ENCODE peak calls at places on chromosomes 12 and 14, in six cellular contexts. One of them, this sample, is unnamed.

GRCh38 chr12:112482734-112483133 is 64.0 kb downstream of the PTPN11 start:
- DNase-seq in GM23338: no peak
- DNase-seq in upper lobe of right lung: no peak
- DNase-seq in suprapubic skin: no peak
- DNase-seq in AG04449: no peak
- DNase-seq in OCI-LY7: no peak
- DNase-seq in this sample: no peak

GRCh38 chr12:81992461-81992860 is 233.3 kb upstream of the PPFIA2 start:
- DNase-seq in OCI-LY7: no peak
- DNase-seq in suprapubic skin: no peak
- DNase-seq in upper lobe of right lung: no peak
- DNase-seq in AG04449: no peak
- DNase-seq in GM23338: peak
- DNase-seq in this sample: peak

GRCh38 chr12:125015680-125016310 is 22.4 kb downstream of the BRI3BP start:
- DNase-seq in GM23338: no peak
- DNase-seq in upper lobe of right lung: no peak
- DNase-seq in OCI-LY7: no peak
- DNase-seq in AG04449: no peak
- DNase-seq in suprapubic skin: no peak
- DNase-seq in this sample: no peak

GRCh38 chr12:92974759-92975158 is 45.7 kb upstream of the EEA1 start:
- DNase-seq in AG04449: no peak
- DNase-seq in upper lobe of right lung: no peak
- DNase-seq in OCI-LY7: no peak
- DNase-seq in GM23338: no peak
- DNase-seq in suprapubic skin: no peak
- DNase-seq in this sample: no peak

GRCh38 chr12:111022386-111022785 is 102.0 kb upstream of the MYL2 start:
- DNase-seq in AG04449: no peak
- DNase-seq in OCI-LY7: no peak
- DNase-seq in suprapubic skin: no peak
- DNase-seq in GM23338: no peak
- DNase-seq in upper lobe of right lung: no peak
- DNase-seq in this sample: no peak

GRCh38 chr12:53191096-53191884 is 10.6 kb upstream of the CSAD start:
- DNase-seq in AG04449: no peak
- DNase-seq in OCI-LY7: no peak
- DNase-seq in suprapubic skin: no peak
- DNase-seq in GM23338: no peak
- DNase-seq in upper lobe of right lung: no peak
- DNase-seq in this sample: no peak

GRCh38 chr12:104285740-104286537 is 17.6 kb upstream of the EID3 start:
- DNase-seq in OCI-LY7: peak
- DNase-seq in GM23338: no peak
- DNase-seq in upper lobe of right lung: peak
- DNase-seq in suprapubic skin: no peak
- DNase-seq in AG04449: no peak
- DNase-seq in this sample: no peak

GRCh38 chr14:95609398-95609990 is 74.6 kb downstream of the GLRX5 start:
- DNase-seq in upper lobe of right lung: no peak
- DNase-seq in suprapubic skin: no peak
- DNase-seq in GM23338: peak
- DNase-seq in AG04449: no peak
- DNase-seq in OCI-LY7: peak
- DNase-seq in this sample: peak

GRCh38 chr14:100287202-100287997 is 18.8 kb downstream of the SLC25A29 start:
- DNase-seq in suprapubic skin: peak
- DNase-seq in AG04449: no peak
- DNase-seq in upper lobe of right lung: peak
- DNase-seq in GM23338: no peak
- DNase-seq in OCI-LY7: no peak
- DNase-seq in this sample: no peak

GRCh38 chr12:119659289-119659897 is 8.5 kb upstream of the PRKAB1 start:
- DNase-seq in suprapubic skin: no peak
- DNase-seq in GM23338: peak
- DNase-seq in OCI-LY7: peak
- DNase-seq in AG04449: no peak
- DNase-seq in upper lobe of right lung: no peak
- DNase-seq in this sample: peak

GRCh38 chr14:65297744-65298143 is 114.8 kb upstream of the FUT8 start:
- DNase-seq in suprapubic skin: no peak
- DNase-seq in GM23338: no peak
- DNase-seq in OCI-LY7: no peak
- DNase-seq in upper lobe of right lung: no peak
- DNase-seq in AG04449: no peak
- DNase-seq in this sample: no peak

GRCh38 chr12:112868459-112869041 is 38.2 kb upstream of the OAS1 start:
- DNase-seq in GM23338: peak
- DNase-seq in OCI-LY7: peak
- DNase-seq in suprapubic skin: no peak
- DNase-seq in upper lobe of right lung: no peak
- DNase-seq in AG04449: no peak
- DNase-seq in this sample: peak

GRCh38 chr12:103348935-103349334 is 146.8 kb downstream of the C12orf42 start:
- DNase-seq in OCI-LY7: peak
- DNase-seq in AG04449: no peak
- DNase-seq in suprapubic skin: no peak
- DNase-seq in upper lobe of right lung: no peak
- DNase-seq in GM23338: no peak
- DNase-seq in this sample: peak

GRCh38 chr12:104668274-104668718 is 211.5 kb downstream of the CHST11 start:
- DNase-seq in AG04449: no peak
- DNase-seq in GM23338: no peak
- DNase-seq in OCI-LY7: no peak
- DNase-seq in suprapubic skin: no peak
- DNase-seq in upper lobe of right lung: no peak
- DNase-seq in this sample: no peak

GRCh38 chr12:52971701-52972329 is 22.9 kb downstream of the KRT18 start:
- DNase-seq in suprapubic skin: no peak
- DNase-seq in AG04449: no peak
- DNase-seq in OCI-LY7: no peak
- DNase-seq in GM23338: peak
- DNase-seq in upper lobe of right lung: no peak
- DNase-seq in this sample: no peak

GRCh38 chr14:61557262-61557661 is 138.1 kb upstream of the HIF1A start:
- DNase-seq in suprapubic skin: no peak
- DNase-seq in GM23338: no peak
- DNase-seq in OCI-LY7: no peak
- DNase-seq in AG04449: no peak
- DNase-seq in upper lobe of right lung: no peak
- DNase-seq in this sample: peak

GRCh38 chr14:91872011-91872476 is 4.7 kb upstream of the TC2N start:
- DNase-seq in GM23338: no peak
- DNase-seq in upper lobe of right lung: peak
- DNase-seq in AG04449: no peak
- DNase-seq in OCI-LY7: peak
- DNase-seq in suprapubic skin: no peak
- DNase-seq in this sample: no peak

GRCh38 chr14:55645148-55645547 is 65.1 kb downstream of the KTN1 start:
- DNase-seq in GM23338: no peak
- DNase-seq in AG04449: no peak
- DNase-seq in OCI-LY7: no peak
- DNase-seq in upper lobe of right lung: no peak
- DNase-seq in suprapubic skin: no peak
- DNase-seq in this sample: no peak

GRCh38 chr14:101965796-101966718 is 1.7 kb downstream of the DYNC1H1 start:
- DNase-seq in OCI-LY7: peak
- DNase-seq in GM23338: no peak
- DNase-seq in upper lobe of right lung: no peak
- DNase-seq in suprapubic skin: no peak
- DNase-seq in AG04449: no peak
- DNase-seq in this sample: no peak

GRCh38 chr14:81450976-81451375 is 50.9 kb upstream of the STON2 start:
- DNase-seq in upper lobe of right lung: no peak
- DNase-seq in suprapubic skin: no peak
- DNase-seq in OCI-LY7: no peak
- DNase-seq in AG04449: no peak
- DNase-seq in GM23338: no peak
- DNase-seq in this sample: no peak

GRCh38 chr14:63933110-63933509 is 80.3 kb downstream of the SYNE2 start:
- DNase-seq in suprapubic skin: no peak
- DNase-seq in OCI-LY7: no peak
- DNase-seq in AG04449: no peak
- DNase-seq in GM23338: no peak
- DNase-seq in upper lobe of right lung: no peak
- DNase-seq in this sample: no peak

GRCh38 chr12:3697311-3697870 is 55.5 kb downstream of the CRACR2A start:
- DNase-seq in AG04449: no peak
- DNase-seq in upper lobe of right lung: no peak
- DNase-seq in GM23338: no peak
- DNase-seq in OCI-LY7: no peak
- DNase-seq in suprapubic skin: no peak
- DNase-seq in this sample: no peak

GRCh38 chr14:68547305-68548193 is 245.3 kb downstream of the ZFP36L1 start:
- DNase-seq in suprapubic skin: peak
- DNase-seq in OCI-LY7: no peak
- DNase-seq in AG04449: peak
- DNase-seq in GM23338: no peak
- DNase-seq in upper lobe of right lung: no peak
- DNase-seq in this sample: no peak

GRCh38 chr12:67274186-67274585 is 5.0 kb downstream of the CAND1 start:
- DNase-seq in OCI-LY7: no peak
- DNase-seq in suprapubic skin: no peak
- DNase-seq in upper lobe of right lung: no peak
- DNase-seq in AG04449: no peak
- DNase-seq in GM23338: no peak
- DNase-seq in this sample: no peak
- H3K4me3 ChIP-seq in OCI-LY7: no peak
- H3K4me3 ChIP-seq in suprapubic skin: no peak
- H3K4me3 ChIP-seq in upper lobe of right lung: no peak
- H3K4me3 ChIP-seq in AG04449: no peak
- H3K4me3 ChIP-seq in GM23338: no peak
- H3K4me3 ChIP-seq in this sample: no peak

GRCh38 chr12:76855266-76855665 is 23.6 kb downstream of the CSRP2 start:
- DNase-seq in OCI-LY7: no peak
- DNase-seq in suprapubic skin: no peak
- DNase-seq in upper lobe of right lung: no peak
- DNase-seq in GM23338: no peak
- DNase-seq in AG04449: no peak
- DNase-seq in this sample: no peak
- H3K4me3 ChIP-seq in OCI-LY7: no peak
- H3K4me3 ChIP-seq in suprapubic skin: no peak
- H3K4me3 ChIP-seq in upper lobe of right lung: no peak
- H3K4me3 ChIP-seq in GM23338: no peak
- H3K4me3 ChIP-seq in AG04449: no peak
- H3K4me3 ChIP-seq in this sample: no peak

DNA sequence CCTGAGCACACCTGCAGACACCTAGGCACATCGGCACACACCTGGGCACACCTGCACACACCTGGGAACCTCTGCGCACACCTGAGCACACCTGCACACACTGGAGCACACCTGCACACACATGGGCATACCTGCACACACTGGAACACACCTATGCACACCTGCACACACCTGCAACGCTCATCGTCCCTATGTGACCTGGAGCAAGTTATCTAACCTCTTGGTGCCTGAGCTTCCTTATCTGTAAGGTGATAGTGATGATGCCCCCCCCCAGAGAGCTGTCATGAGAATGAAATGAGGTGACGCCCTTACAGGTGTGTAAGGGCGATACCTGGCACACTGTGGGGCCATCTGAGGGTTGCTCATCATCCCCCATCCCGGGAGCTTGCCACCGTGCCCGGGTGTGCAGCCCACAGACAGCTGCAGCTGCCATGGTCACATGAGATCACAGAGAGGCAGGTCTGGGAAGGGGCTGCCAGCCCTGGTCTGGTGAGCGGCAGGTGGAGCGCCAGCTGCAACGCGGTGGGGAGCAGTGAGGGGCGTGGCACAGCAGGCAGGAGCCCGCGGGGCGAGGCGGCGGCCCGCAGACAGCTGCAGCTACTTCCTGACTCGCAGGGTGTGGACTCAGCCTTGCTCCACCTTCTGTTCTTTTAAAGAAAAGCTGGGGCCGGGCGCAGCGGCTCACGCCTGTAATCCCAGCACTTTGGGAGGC is 59.9 kb upstream of the FBRSL1 start:
- DNase-seq in suprapubic skin: no peak
- DNase-seq in OCI-LY7: peak
- DNase-seq in upper lobe of right lung: no peak
- DNase-seq in AG04449: no peak
- DNase-seq in GM23338: peak
- DNase-seq in this sample: peak
- H3K4me3 ChIP-seq in suprapubic skin: no peak
- H3K4me3 ChIP-seq in OCI-LY7: peak
- H3K4me3 ChIP-seq in upper lobe of right lung: no peak
- H3K4me3 ChIP-seq in AG04449: no peak
- H3K4me3 ChIP-seq in GM23338: peak
- H3K4me3 ChIP-seq in this sample: no peak

DNA sequence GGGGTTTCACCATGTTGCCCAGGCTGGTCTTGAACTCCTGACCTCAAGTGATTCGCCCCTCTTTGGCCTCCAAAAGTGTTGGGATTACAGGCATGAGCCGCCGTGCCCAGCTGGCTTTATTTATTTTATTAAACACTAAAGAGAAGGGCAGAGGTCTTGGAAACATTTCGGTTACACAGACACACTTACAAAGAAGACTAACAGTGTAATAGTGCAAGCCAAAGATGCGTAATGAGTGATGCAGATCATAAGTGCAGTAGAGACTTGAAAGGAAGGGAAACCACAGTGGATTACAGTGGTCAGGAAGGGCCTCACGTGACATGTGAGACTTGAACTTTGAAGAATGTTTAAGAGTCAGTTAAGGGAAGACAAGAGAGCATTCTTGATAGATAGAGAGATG is 33.9 kb upstream of the CDK17 start:
- DNase-seq in OCI-LY7: peak
- DNase-seq in AG04449: peak
- DNase-seq in suprapubic skin: no peak
- DNase-seq in upper lobe of right lung: no peak
- DNase-seq in GM23338: no peak
- DNase-seq in this sample: peak
- H3K4me3 ChIP-seq in OCI-LY7: no peak
- H3K4me3 ChIP-seq in AG04449: no peak
- H3K4me3 ChIP-seq in suprapubic skin: no peak
- H3K4me3 ChIP-seq in upper lobe of right lung: no peak
- H3K4me3 ChIP-seq in GM23338: no peak
- H3K4me3 ChIP-seq in this sample: no peak

GRCh38 chr12:48996794-48997718 is 2.1 kb downstream of the DDN start:
- DNase-seq in OCI-LY7: peak
- DNase-seq in AG04449: no peak
- DNase-seq in upper lobe of right lung: peak
- DNase-seq in suprapubic skin: peak
- DNase-seq in GM23338: peak
- DNase-seq in this sample: no peak
- H3K4me3 ChIP-seq in OCI-LY7: peak
- H3K4me3 ChIP-seq in AG04449: peak
- H3K4me3 ChIP-seq in upper lobe of right lung: peak
- H3K4me3 ChIP-seq in suprapubic skin: peak
- H3K4me3 ChIP-seq in GM23338: peak
- H3K4me3 ChIP-seq in this sample: peak